ENCODE peak calls at places on chromosome 19, in five cellular contexts. G is RWPE1, F is pancreas, O is IMR-90, S is GM13976. I is an unnamed sample.

GRCh38 chr19:677201-677600 is 1.0 kb downstream of the FSTL3 start:
- DNase-seq in O (peak), G (peak), F (peak), S (no peak), I (no peak)

GRCh38 chr19:56765107-56765506 is 75.4 kb downstream of the PEG3 start:
- DNase-seq in S (no peak), F (peak), O (no peak), G (no peak), I (no peak)

GRCh38 chr19:37309834-37310575 is 60.9 kb upstream of the ZNF527 start:
- DNase-seq in F (no peak), O (no peak), G (no peak), S (no peak), I (no peak)

GRCh38 chr19:3899531-3900294 is 19.2 kb downstream of the ATCAY start:
- DNase-seq in S (no peak), G (no peak), F (no peak), O (no peak), I (no peak)

GRCh38 chr19:29400917-29401711 is 124.7 kb upstream of the VSTM2B start:
- DNase-seq in F (no peak), O (no peak), G (no peak), S (no peak), I (no peak)

GRCh38 chr19:50835785-50836542 is 2.6 kb upstream of the KLK15 start:
- DNase-seq in F (peak), S (peak), O (peak), G (peak), I (peak)

GRCh38 chr19:51821921-51822716 is 27.2 kb downstream of the FPR3 start:
- DNase-seq in O (no peak), S (no peak), G (no peak), F (no peak), I (no peak)

GRCh38 chr19:4320419-4320818 is 16.0 kb downstream of the FSD1 start:
- DNase-seq in F (no peak), S (no peak), G (no peak), O (no peak), I (no peak)

GRCh38 chr19:47633996-47634395 is 25.1 kb downstream of the BICRA start:
- DNase-seq in G (no peak), S (no peak), F (no peak), O (no peak), I (no peak)

DNA sequence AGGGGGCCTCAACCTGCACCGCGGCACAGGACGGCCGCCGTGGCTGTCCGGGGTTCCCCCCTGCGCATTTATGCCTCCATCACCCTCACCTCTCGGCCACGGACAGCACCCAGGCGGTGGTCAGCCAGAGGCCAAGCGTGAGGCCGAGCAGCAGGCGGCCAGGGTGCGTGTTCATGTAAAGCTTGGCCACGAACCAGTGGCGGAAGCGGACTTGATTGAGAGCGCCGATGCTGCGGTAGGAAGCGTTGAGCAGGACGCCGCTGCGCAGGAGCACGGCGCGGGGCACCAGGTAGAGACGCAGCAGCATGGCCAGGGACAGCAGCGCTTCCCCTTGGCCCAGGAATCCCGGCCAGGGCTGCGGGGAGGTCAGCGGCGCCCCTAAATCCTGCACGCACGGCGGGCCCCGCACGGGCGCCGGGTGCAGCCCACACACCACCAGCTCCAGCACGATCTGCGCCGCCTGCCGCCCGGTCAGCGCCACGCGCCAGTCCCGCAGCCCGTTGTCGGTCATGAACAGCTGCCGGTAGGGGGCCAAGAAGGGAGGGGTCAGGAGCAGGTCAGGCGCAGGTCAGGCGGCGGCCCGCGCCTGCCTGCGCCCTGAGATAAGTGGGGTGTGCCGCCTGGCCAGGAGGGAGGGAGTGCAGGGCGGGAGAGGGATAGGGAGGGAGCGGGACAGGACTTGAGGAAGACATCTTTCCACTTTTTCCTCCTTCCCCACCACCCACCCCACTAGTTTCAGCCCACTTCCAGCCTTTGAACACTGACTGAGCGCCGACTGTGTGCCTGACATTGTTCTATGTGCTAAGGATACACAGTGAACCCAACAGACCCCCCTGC is 6.5 kb downstream of the KCNN4 start:
- DNase-seq in G (no peak), S (no peak), F (peak), O (peak), I (no peak)
- TF ChIP-seq CTCF in G (no peak), S (no peak), F (peak), O (peak), I (no peak)

GRCh38 chr19:6963937-6964336 is 57.3 kb downstream of the MBD3L2B start:
- DNase-seq in O (no peak), F (no peak), G (no peak), S (no peak), I (no peak)
- TF ChIP-seq CTCF in O (no peak), F (peak), G (peak), S (peak), I (peak)

DNA sequence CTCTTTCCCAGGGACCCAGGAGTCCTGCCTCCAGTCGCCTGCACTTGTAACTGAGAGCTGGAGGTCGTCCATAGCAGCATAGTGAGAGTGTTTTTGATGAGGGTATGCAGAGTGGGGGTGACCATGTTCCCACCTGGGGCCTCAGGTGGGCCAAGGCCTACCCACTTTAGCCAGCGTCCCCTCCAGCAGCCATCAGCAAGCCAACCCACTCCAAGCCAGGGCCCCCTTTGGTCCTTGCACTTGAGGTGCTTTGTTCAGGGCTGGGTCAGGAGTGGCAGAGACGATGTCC is 11.9 kb upstream of the SMG9 start:
- DNase-seq in G (no peak), F (no peak), S (no peak), O (no peak), I (no peak)
- TF ChIP-seq CTCF in G (peak), F (no peak), S (no peak), O (no peak), I (no peak)

DNA sequence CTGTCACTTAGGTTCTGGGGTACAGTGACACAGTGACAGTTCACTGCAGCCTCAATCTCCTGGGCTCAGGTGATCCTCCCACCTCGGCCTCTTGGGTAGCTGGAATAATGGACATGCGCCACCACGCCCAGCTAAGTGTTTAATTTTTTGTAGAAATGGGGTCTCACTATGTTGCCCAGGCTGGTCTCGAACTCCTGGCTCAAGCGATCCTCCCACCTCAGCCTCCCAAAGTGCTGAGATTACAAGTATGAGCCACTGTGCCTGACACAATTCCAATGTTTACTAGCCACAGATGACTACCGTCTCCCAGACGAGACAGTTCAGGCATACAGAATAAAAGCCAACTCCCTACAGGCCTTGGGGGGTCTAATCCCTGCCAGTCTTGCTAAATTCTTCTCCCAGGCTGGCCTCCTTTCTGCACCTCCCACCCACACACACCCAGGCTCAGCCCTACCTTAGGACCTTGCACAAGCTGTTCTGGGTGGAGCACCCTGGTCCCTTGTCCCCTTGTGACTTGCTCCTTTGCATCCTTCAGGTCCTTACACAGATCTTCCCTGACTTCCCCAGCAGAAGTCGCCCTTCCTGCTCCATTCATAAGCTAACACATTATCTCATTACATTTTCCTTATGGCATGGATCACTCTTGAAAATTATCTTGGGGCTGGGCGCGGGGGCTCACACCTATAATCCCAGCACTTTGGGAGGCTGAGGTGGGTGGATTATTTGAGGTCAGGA is 106.4 kb downstream of the INSR start:
- DNase-seq in F (no peak), O (no peak), G (no peak), S (no peak), I (no peak)
- TF ChIP-seq CTCF in F (no peak), O (no peak), G (no peak), S (no peak), I (no peak)

GRCh38 chr19:46295401-46296308 is 1.2 kb upstream of the HIF3A start:
- DNase-seq in F (no peak), S (no peak), G (no peak), O (no peak), I (no peak)
- TF ChIP-seq CTCF in F (no peak), S (no peak), G (no peak), O (no peak), I (no peak)

DNA sequence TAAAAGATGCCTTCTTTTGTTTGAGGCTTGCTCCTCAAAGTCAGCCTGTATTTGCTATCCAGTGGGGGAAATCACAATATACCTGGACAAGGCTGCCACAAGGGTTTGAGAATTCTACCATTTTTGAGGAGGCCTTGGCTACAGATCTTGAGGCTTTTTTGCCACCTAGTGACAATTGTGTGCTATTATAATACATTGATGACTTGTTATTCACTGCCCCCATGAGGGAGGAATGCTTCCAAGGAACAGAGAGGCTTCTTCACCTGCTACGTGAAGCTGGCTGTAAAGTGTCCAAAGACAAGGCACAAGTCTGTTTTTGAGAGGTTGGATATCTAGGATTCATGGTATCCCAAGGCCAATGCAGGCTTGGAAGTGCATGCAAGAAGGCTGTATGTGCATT is 72.5 kb downstream of the ZNF708 start:
- DNase-seq in O (peak), F (no peak), S (no peak), G (peak), I (no peak)
- TF ChIP-seq CTCF in O (peak), F (no peak), S (peak), G (no peak), I (no peak)

DNA sequence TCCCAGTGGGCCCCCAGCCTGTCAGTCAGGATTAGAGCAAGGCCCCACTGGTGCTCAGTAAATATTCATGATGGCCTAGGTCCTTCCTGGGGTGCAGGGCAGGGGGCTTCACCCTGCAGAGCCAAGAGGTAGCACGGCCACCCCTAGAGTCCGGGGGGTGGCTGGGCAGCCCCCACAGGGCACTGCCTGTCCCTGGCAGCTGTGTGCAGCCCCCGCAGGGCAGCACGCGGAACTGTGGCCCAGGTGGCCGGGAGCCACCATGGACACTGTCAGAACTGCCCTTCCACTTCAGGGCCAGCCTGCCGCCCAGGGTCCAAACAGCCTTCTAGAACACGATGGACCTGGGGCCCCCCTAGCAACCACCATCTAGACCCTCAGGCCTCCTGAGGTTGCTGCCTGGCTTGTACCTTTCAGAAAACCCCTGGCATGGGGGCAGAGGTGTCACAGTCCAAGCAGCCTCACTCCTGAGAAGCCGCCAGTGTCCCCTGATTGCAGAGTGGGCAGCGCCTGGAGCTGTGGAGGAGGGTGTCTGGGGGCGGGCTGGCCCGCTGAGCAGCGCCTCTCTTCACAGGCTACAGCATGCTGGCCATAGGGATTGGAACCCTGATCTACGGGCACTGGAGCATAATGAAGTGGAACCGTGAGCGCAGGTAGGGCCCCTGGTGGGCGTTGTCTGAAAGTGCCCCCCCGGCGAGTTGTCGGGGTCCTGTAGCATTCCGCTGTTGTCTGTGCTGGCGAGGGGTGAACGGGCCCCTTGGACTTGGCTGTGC is 2.9 kb upstream of the YJEFN3 start:
- DNase-seq in F (no peak), O (no peak), S (no peak), G (no peak), I (no peak)
- TF ChIP-seq CTCF in F (no peak), O (no peak), S (no peak), G (no peak), I (no peak)

DNA sequence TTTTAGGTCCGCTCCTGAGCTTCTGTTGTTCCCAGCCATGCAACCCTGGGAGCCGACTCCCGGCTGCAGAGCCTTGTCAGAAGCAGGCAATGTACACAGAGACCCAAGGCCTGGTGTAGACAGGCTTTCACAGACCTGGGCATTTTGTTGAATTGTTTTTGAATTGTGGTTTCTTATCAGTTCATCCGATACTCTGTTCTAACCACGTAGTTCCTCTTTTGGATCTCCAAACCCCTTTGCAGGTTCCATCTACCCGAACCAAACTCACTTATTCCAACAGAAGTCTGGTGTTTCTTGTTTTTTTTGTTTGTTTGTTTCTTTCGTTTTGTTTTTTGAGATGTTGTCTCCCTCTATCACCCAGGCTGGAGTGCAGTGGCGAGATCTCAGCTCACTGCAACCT is 6.3 kb upstream of the NLRP2 start:
- DNase-seq in S (peak), O (no peak), F (no peak), G (no peak), I (peak)
- TF ChIP-seq CTCF in S (no peak), O (no peak), F (no peak), G (no peak), I (no peak)

GRCh38 chr19:40191836-40192646 is 815 bp downstream of the MAP3K10 start:
- DNase-seq in G (peak), F (peak), S (peak), O (peak), I (peak)
- TF ChIP-seq CTCF in G (no peak), F (no peak), S (no peak), O (peak), I (peak)

DNA sequence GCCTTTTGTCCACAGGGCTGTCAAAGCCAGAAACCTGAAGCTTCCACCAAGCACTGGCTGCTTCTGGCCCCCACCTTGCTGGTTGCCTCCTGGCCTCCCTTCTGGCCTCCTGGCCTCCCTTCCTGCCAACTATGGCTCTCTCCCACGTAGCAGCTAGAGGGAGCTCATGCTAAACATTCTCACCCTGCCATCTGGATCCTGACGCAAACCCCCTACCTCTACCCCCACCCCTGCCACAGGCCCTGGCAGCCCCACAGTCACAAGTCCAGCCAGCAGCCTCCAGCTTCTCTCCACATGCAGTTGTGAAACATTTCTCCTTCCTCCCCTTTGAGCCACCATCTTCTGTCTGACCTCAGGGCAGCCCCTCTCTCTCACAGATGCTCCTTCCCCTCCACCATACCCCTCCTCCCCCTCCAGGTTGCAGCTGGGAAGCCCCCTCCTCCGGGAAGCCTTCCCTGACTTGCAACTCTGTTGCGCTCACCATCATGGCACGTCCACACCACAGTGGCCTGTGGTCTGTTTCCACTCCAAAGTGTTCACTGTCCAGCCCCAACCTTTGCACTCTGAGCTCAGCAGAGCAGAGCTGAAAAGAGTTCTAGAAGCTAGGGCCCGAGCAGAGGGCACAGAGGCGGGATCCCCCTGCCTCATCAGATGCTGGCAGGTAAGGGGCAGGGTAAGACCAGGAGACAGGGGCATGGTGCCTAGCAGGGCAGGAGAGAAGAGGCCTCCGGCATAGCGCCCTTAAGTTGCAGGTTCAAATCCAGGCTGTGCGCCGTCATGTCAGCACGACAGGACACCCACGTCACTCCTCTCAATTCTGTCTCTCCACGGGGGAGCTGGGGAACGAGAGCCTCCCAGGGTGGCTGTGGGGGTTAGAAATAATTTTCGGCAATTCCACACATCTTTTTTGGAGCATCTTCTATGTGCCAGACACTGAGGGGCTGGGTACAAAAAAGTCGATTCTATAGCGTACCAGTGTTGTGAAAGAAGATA is 7.3 kb downstream of the ADGRL1 start:
- DNase-seq in G (no peak), F (no peak), O (no peak), S (no peak), I (no peak)
- TF ChIP-seq CTCF in G (no peak), F (no peak), O (no peak), S (no peak), I (peak)

I was measured in GM10248.